ENCODE peak calls at places on chromosomes 12 and 14, in four cellular contexts. G, Z, A and U are unnamed samples.

GRCh38 chr12:69935651-69936100 is 110.6 kb downstream of the MYRFL start:
- DNase-seq in G (peak; percentile 7), Z (no peak), A (no peak), U (no peak)

GRCh38 chr12:50839032-50839431 is 3.7 kb upstream of the TMPRSS12 start:
- DNase-seq in G (no peak), Z (no peak), A (no peak), U (no peak)

GRCh38 chr14:31902915-31903646 is 174.0 kb upstream of the ARHGAP5 start:
- DNase-seq in G (no peak), Z (no peak), A (no peak), U (no peak)

GRCh38 chr12:75656650-75657049 is 145.2 kb upstream of the KRR1 start:
- DNase-seq in G (no peak), Z (no peak), A (peak; percentile 92), U (peak; percentile 88)

GRCh38 chr12:48183876-48184548 is 568 bp downstream of the CCDC184 start:
- DNase-seq in G (no peak), Z (no peak), A (no peak), U (no peak)

GRCh38 chr12:95848575-95849388 is 10.0 kb upstream of the SNRPF start:
- DNase-seq in G (peak; percentile 59), Z (no peak), A (peak; percentile 39), U (peak; percentile 51)

GRCh38 chr14:69997849-69998248 is 118.6 kb downstream of the SMOC1 start:
- DNase-seq in G (peak; percentile 60), Z (no peak), A (peak; percentile 86), U (peak; percentile 93)

GRCh38 chr12:43551971-43552559 is at the start of gene ADAMTS20:
- DNase-seq in G (no peak), Z (no peak), A (no peak), U (peak; percentile 15)

GRCh38 chr14:60188115-60188514 is 22.9 kb upstream of the DHRS7 start:
- DNase-seq in G (no peak), Z (no peak), A (no peak), U (no peak)

GRCh38 chr12:15772405-15773018 is 16.7 kb downstream of the EPS8 start:
- DNase-seq in G (no peak), Z (no peak), A (no peak), U (peak; percentile 35)

GRCh38 chr14:55458800-55459577 is 18.6 kb upstream of the TBPL2 start:
- DNase-seq in G (no peak), Z (no peak), A (peak; percentile 14), U (peak; percentile 29)

GRCh38 chr12:105060715-105061378 is 23.4 kb downstream of the ALDH1L2 start:
- DNase-seq in G (no peak), Z (no peak), A (no peak), U (no peak)

GRCh38 chr14:99735189-99736135 is 51.4 kb downstream of the CYP46A1 start:
- DNase-seq in G (no peak), Z (no peak), A (no peak), U (no peak)

GRCh38 chr12:108000111-108000510 is 129.0 kb upstream of the WSCD2 start:
- DNase-seq in G (no peak), Z (no peak), A (no peak), U (no peak)

GRCh38 chr12:109731806-109732205 is 18.2 kb downstream of the FAM222A start:
- DNase-seq in G (no peak), Z (no peak), A (no peak), U (no peak)

GRCh38 chr12:80154261-80154660 is 54.9 kb downstream of the OTOGL start:
- DNase-seq in G (no peak), Z (no peak), A (no peak), U (peak; percentile 22)

GRCh38 chr12:10293151-10293550 is 14.5 kb upstream of the KLRD1 start:
- DNase-seq in G (no peak), Z (no peak), A (no peak), U (no peak)

GRCh38 chr14:80973918-80974317 is 18.5 kb downstream of the TSHR start:
- DNase-seq in G (no peak), Z (no peak), A (no peak), U (no peak)

GRCh38 chr12:109162551-109162950 is 46.2 kb downstream of the ACACB start:
- DNase-seq in G (no peak), Z (no peak), A (no peak), U (no peak)

GRCh38 chr14:68089146-68089715 is 269.7 kb downstream of the RAD51B start:
- DNase-seq in G (peak; percentile 23), Z (no peak), A (peak; percentile 43), U (peak; percentile 39)

GRCh38 chr12:53325539-53326061 is 4.2 kb upstream of the AAAS start:
- DNase-seq in G (peak; percentile 43), Z (no peak), A (no peak), U (no peak)

GRCh38 chr14:71142375-71143038 is 235.2 kb downstream of the PCNX1 start:
- DNase-seq in G (no peak), Z (no peak), A (peak; percentile 95), U (peak; percentile 39)

GRCh38 chr12:48969847-48970701 is 1.5 kb downstream of the WNT10B start:
- DNase-seq in G (no peak), Z (no peak), A (no peak), U (peak; percentile 17)

GRCh38 chr12:122517877-122518276 is 8.9 kb downstream of the RSRC2 start:
- DNase-seq in G (no peak), Z (no peak), A (peak; percentile 97), U (peak; percentile 96)

GRCh38 chr14:68976160-68977067 is 2.7 kb downstream of the ACTN1 start:
- DNase-seq in G (no peak), Z (no peak), A (no peak), U (peak; percentile 56)

GRCh38 chr12:94078736-94079509 is 69.5 kb upstream of the PLXNC1 start:
- DNase-seq in G (no peak), Z (no peak), A (no peak), U (no peak)

GRCh38 chr12:116534341-116535121 is 24.6 kb upstream of the MAP1LC3B2 start:
- DNase-seq in G (peak; percentile 18), Z (no peak), A (no peak), U (peak; percentile 83)

GRCh38 chr12:54585243-54585642 is 3.2 kb downstream of the PPP1R1A start:
- DNase-seq in G (no peak), Z (no peak), A (no peak), U (no peak)

GRCh38 chr14:37819155-37820015 is 224.0 kb downstream of the TTC6 start:
- DNase-seq in G (no peak), Z (no peak), A (peak; percentile 50), U (peak; percentile 66)

GRCh38 chr14:33908540-33909223 is 42.2 kb downstream of the EGLN3 start:
- DNase-seq in G (no peak), Z (no peak), A (no peak), U (no peak)

GRCh38 chr12:124733086-124733485 is 130.6 kb downstream of the SCARB1 start:
- DNase-seq in G (no peak), Z (no peak), A (no peak), U (no peak)
- H3K27ac ChIP-seq in G (no peak overlapping the region), Z (no peak overlapping the region), A (no peak overlapping the region), U (no peak overlapping the region)

GRCh38 chr12:58359084-58359483 is 417.7 kb downstream of the ATP23 start:
- DNase-seq in G (peak; percentile 3), Z (no peak), A (no peak), U (no peak)
- H3K4me3 ChIP-seq in G (no peak overlapping the region), Z (no peak overlapping the region), A (no peak overlapping the region), U (no peak overlapping the region)

DNA sequence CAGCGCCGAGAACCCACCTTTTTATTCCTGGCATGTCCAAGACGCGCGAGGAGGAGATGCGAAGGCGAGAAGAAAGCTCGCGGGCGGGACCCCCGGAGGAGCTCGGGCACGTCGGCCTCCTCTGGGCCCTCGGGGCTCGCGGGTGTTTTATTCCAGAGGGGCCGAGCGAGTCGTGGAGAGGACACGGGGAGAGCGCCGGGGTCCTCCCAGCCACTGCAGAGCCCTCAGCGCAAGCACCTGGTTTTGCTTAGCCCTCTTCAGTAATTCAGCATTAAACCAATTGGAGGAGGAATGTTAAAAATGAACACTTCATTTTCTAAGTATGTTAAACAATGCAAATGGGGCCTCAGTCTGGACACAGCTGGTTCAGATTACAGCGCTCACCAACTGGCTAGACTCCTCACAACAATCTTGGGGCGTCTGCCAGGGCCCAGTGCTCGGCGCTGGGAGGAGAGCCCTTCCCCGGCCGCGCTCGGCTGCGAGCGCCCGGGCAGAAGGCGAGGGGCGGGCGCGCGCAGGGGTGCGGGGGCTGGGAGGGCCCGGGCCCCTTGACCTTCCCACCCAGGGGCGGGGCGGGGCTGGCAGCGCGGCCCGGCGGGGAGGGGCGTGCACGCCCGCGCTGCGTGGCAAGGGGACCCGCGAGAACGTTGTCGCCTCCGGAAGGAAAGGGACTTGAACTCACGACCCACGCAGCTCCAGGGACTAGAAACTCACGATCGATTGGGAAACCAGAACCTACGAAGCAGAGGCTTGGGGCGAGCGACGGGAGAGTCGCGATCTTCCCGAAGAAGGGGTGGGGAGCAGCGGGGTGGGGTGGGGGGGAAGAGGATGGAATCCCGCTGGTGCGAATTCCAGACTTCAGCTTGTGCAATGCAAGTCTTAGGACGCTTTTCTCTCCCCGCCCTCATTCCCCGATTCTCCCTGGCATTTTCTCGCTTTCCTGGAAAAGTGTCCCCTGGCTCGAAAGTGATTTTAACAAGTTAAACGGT is at the start of gene FBLN5:
- DNase-seq in G (peak; percentile 86), Z (no peak), A (peak; percentile 30), U (peak; percentile 88)
- H3K27ac ChIP-seq in G (peak within 1 kb of the TSS; percentile 35), Z (peak within 1 kb of the TSS; percentile 48), A (no peak within 1 kb of the TSS), U (peak within 1 kb of the TSS; percentile 50)

DNA sequence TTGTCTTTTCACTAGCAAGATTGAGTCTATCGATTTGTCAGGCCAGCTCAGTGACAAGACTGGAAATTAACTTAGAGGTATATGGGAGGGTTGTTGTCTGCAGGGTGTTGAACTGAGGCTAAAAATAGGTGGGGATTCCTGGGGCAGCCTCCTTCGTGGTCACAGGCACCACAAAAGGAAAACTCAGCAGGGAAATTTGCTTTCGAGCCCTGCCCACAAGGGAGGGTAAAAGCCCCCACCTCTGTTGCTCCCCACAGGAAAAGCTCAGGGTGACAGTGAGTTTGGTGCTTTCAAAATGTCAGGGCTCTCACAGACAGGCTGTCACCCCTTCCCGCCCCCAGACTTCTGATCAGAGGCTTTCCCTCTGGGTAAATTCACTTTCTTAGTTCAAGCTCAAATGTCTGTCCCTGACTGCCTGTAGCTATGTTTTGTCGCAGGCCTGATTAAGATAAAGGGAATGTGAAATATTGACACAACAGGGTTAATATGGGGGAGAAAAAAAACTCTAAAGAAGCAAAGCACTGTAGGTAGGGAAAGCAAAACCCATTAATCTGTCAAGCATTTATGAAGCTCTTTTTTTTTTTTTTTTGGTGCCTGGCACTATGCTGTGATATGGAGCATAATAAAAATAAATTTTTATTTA is 11.7 kb upstream of the NFKBIA start:
- DNase-seq in G (no peak), Z (no peak), A (no peak), U (peak; percentile 24)
- H3K4me3 ChIP-seq in G (no peak overlapping the region), Z (no peak overlapping the region), A (no peak overlapping the region), U (no peak overlapping the region)

GRCh38 chr14:101474563-101475467 is 86.5 kb upstream of the DIO3 start:
- DNase-seq in G (no peak), Z (no peak), A (no peak), U (no peak)
- H3K27ac ChIP-seq in G (peak overlapping the region; percentile 56), Z (peak overlapping the region; percentile 16), A (no peak overlapping the region), U (no peak overlapping the region)

GRCh38 chr12:14422516-14423230 is 57.2 kb downstream of the ATF7IP start:
- DNase-seq in G (no peak), Z (no peak), A (no peak), U (no peak)
- H3K4me3 ChIP-seq in G (no peak overlapping the region), Z (no peak overlapping the region), A (no peak overlapping the region), U (no peak overlapping the region)

GRCh38 chr14:28745176-28745575 is 21.4 kb upstream of the FOXG1 start:
- DNase-seq in G (no peak), Z (no peak), A (no peak), U (no peak)
- H3K27ac ChIP-seq in G (no peak overlapping the region), Z (no peak overlapping the region), A (no peak overlapping the region), U (no peak overlapping the region)

GRCh38 chr12:65631621-65632111 is 192.6 kb upstream of the HMGA2 start:
- DNase-seq in G (no peak), Z (no peak), A (peak; percentile 99), U (peak; percentile 98)
- H3K4me3 ChIP-seq in G (no peak overlapping the region), Z (no peak overlapping the region), A (no peak overlapping the region), U (no peak overlapping the region)